ENCODE peak calls at places on chromosomes 11 and 22, in nine cellular contexts. O is NB4, H is kidney epithelial cell, I is lower lobe of right lung, F is prostate gland, Z is body of pancreas, B is AG10803, L is fibroblast of the aortic adventitia, X is cardiac muscle cell. Q is an unnamed sample.

GRCh38 chr11:34214961-34215805 is 109.8 kb downstream of the NAT10 start:
- DNase-seq in O (no peak), H (peak), I (no peak), F (no peak), Z (no peak), B (peak), L (peak), X (no peak), Q (peak)

GRCh38 chr11:34175284-34176019 is 70.0 kb downstream of the NAT10 start:
- DNase-seq in O (no peak), H (no peak), I (no peak), F (no peak), Z (no peak), B (no peak), L (no peak), X (no peak), Q (no peak)

GRCh38 chr11:72203163-72203562 is 11.2 kb downstream of the FOLR1 start:
- DNase-seq in O (no peak), H (no peak), I (no peak), F (no peak), Z (no peak), B (no peak), L (no peak), X (no peak), Q (no peak)

GRCh38 chr22:18035740-18036139 is 11.4 kb upstream of the MICAL3 start:
- DNase-seq in O (peak), H (no peak), I (peak), F (no peak), Z (peak), B (no peak), L (no peak), X (peak), Q (no peak)

GRCh38 chr22:19287889-19288288 is 3.6 kb downstream of the CLTCL1 start:
- DNase-seq in O (no peak), H (peak), I (no peak), F (no peak), Z (no peak), B (peak), L (peak), X (peak), Q (peak)

GRCh38 chr11:74090701-74091100 is 80.1 kb downstream of the C2CD3 start:
- DNase-seq in O (peak), H (no peak), I (no peak), F (no peak), Z (no peak), B (no peak), L (peak), X (peak), Q (no peak)

GRCh38 chr11:128515766-128516466 is 71.4 kb downstream of the ETS1 start:
- DNase-seq in O (no peak), H (no peak), I (no peak), F (no peak), Z (no peak), B (no peak), L (no peak), X (no peak), Q (no peak)

GRCh38 chr11:26283852-26284421 is 48.0 kb upstream of the ANO3 start:
- DNase-seq in O (no peak), H (no peak), I (no peak), F (no peak), Z (no peak), B (no peak), L (no peak), X (no peak), Q (no peak)

GRCh38 chr11:59668950-59669610 is at the start of gene PATL1:
- DNase-seq in O (peak), H (peak), I (peak), F (peak), Z (peak), B (peak), L (peak), X (peak), Q (peak)

GRCh38 chr22:38260760-38261477 is 11.9 kb downstream of the TMEM184B start:
- DNase-seq in O (no peak), H (no peak), I (no peak), F (no peak), Z (no peak), B (no peak), L (peak), X (no peak), Q (no peak)

GRCh38 chr22:43826142-43827093 is 14.3 kb upstream of the EFCAB6 start:
- DNase-seq in O (peak), H (peak), I (no peak), F (no peak), Z (peak), B (peak), L (peak), X (peak), Q (peak)

GRCh38 chr11:103625624-103625965 is 410.8 kb upstream of the DDI1 start:
- DNase-seq in O (no peak), H (no peak), I (no peak), F (no peak), Z (no peak), B (no peak), L (no peak), X (no peak), Q (no peak)

GRCh38 chr11:96309001-96309642 is 33.9 kb downstream of the MAML2 start:
- DNase-seq in O (no peak), H (peak), I (no peak), F (no peak), Z (no peak), B (peak), L (peak), X (peak), Q (peak)

GRCh38 chr11:6646631-6647281 is 8.9 kb downstream of the DCHS1 start:
- DNase-seq in O (peak), H (no peak), I (no peak), F (no peak), Z (no peak), B (peak), L (peak), X (peak), Q (peak)

GRCh38 chr11:6648505-6648904 is 7.1 kb downstream of the DCHS1 start:
- DNase-seq in O (peak), H (no peak), I (no peak), F (no peak), Z (no peak), B (no peak), L (no peak), X (no peak), Q (no peak)

GRCh38 chr11:6647282-6647679 is 8.3 kb downstream of the DCHS1 start:
- DNase-seq in O (no peak), H (no peak), I (no peak), F (no peak), Z (no peak), B (peak), L (peak), X (peak), Q (peak)

GRCh38 chr11:6647836-6648235 is 7.8 kb downstream of the DCHS1 start:
- DNase-seq in O (no peak), H (no peak), I (no peak), F (no peak), Z (no peak), B (no peak), L (no peak), X (no peak), Q (no peak)

GRCh38 chr11:6646040-6646439 is 9.6 kb downstream of the DCHS1 start:
- DNase-seq in O (peak), H (no peak), I (peak), F (no peak), Z (peak), B (peak), L (peak), X (peak), Q (peak)
- H3K4me3 ChIP-seq in O (peak), H (no peak), I (no peak), F (no peak), Z (no peak), B (peak), L (peak), X (no peak), Q (peak)

GRCh38 chr22:41050873-41051272 is 41.5 kb upstream of the EP300 start:
- DNase-seq in O (no peak), H (no peak), I (no peak), F (no peak), Z (no peak), B (peak), L (peak), X (no peak), Q (no peak)
- TF ChIP-seq CTCF in O (no peak), H (no peak), I (no peak), F (no peak), Z (no peak), B (peak), L (no peak), X (no peak), Q (peak)

GRCh38 chr11:64449381-64450167 is 90.6 kb downstream of the RPS6KA4 start:
- DNase-seq in O (peak), H (no peak), I (peak), F (peak), Z (peak), B (peak), L (peak), X (peak), Q (peak)
- H3K4me3 ChIP-seq in O (no peak), H (no peak), I (peak), F (peak), Z (peak), B (no peak), L (no peak), X (no peak), Q (no peak)

GRCh38 chr11:77066229-77067023 is at the start of gene CAPN5:
- DNase-seq in O (peak), H (peak), I (peak), F (peak), Z (peak), B (peak), L (peak), X (peak), Q (peak)
- TF ChIP-seq CTCF in O (peak), H (peak), I (peak), F (peak), Z (no peak), B (peak), L (peak), X (peak), Q (peak)

DNA sequence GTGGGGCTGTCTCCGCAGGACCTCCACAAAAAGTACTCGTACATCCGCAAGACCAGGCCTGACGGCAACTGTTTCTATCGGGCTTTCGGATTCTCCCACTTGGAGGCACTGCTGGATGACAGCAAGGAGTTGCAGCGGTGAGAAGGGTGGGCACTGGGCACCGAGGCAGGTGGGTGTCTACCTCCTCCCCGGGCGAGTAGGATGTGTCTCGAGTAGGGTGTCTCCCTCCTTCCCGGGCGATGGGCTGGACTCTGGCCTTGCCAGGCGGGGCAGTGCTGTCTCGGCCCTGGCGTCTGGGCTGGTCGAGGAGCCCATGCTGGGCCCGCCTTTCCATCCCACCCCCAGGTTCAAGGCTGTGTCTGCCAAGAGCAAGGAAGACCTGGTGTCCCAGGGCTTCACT is 10.3 kb downstream of the OTUB1 start:
- DNase-seq in O (no peak), H (no peak), I (no peak), F (no peak), Z (no peak), B (no peak), L (no peak), X (no peak), Q (no peak)
- H3K4me3 ChIP-seq in O (no peak), H (no peak), I (no peak), F (no peak), Z (no peak), B (no peak), L (no peak), X (no peak), Q (no peak)

DNA sequence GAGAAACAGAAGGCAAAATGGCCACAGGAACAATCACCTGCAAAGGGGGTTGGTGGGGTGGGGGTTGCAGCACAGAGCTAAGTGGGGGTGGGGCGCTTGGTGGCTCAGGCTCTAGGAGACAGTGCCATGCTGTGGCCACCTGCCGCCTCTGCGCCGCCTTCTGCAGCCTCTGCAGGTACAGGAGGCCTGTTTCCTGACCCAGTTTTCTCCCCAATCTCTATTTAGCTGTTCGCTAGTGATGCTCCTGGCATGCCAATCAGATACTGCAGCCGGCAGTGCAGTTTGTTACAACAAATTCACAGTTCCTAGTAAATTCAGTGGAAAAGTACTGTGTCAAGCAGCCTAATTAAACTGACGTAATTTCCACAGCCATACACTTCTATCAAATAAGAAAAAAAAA is 106.4 kb downstream of the SERGEF start:
- DNase-seq in O (peak), H (no peak), I (peak), F (no peak), Z (no peak), B (no peak), L (no peak), X (no peak), Q (no peak)
- TF ChIP-seq CTCF in O (no peak), H (peak), I (peak), F (no peak), Z (no peak), B (peak), L (peak), X (no peak), Q (no peak)

DNA sequence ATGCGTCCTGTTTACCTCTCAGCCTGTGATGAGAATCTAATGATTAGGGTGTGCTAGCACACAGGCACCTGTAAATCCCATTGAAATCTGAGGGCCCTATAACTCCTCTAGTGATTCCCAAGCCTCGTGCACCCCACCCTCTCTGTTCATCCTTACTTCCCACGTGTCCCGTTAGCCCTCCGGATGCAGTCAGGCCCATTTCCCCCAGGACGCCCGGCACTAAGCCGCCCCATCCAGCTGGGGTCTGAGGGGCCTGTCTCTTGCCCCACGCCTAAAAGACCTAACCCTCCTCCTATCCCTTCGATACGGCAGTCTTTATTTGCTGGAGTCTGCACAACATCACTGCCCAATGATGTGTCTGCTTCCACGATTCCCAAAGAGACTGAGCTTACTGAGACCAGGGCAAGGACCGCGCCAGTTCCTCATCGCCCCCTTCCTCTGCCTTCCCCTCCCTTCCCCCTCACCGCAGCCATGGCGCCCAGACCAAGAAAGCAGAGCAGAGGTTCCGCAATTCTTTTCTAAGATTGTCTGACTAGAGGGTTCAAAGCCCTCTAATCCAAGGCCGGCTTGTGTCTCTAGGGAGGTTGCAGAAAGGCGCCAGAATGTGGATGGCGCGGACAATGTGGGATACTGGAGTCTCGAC is 1.0 kb upstream of the FADS2 start:
- DNase-seq in O (peak), H (no peak), I (peak), F (no peak), Z (peak), B (no peak), L (no peak), X (no peak), Q (no peak)
- H3K4me3 ChIP-seq in O (peak), H (peak), I (peak), F (peak), Z (no peak), B (peak), L (peak), X (peak), Q (peak)

GRCh38 chr11:133966924-133967598 is 10.3 kb upstream of the IGSF9B start:
- DNase-seq in O (peak), H (no peak), I (no peak), F (no peak), Z (peak), B (no peak), L (no peak), X (peak), Q (no peak)
- TF ChIP-seq CTCF in O (peak), H (peak), I (peak), F (no peak), Z (peak), B (peak), L (peak), X (peak), Q (peak)

GRCh38 chr11:65868076-65868667 is 4.4 kb downstream of the EFEMP2 start:
- DNase-seq in O (peak), H (no peak), I (peak), F (no peak), Z (no peak), B (no peak), L (no peak), X (no peak), Q (no peak)
- H3K4me3 ChIP-seq in O (no peak), H (no peak), I (no peak), F (no peak), Z (no peak), B (no peak), L (no peak), X (no peak), Q (no peak)

GRCh38 chr11:105579111-105579510 is 30.8 kb upstream of the GRIA4 start:
- DNase-seq in O (no peak), H (no peak), I (no peak), F (no peak), Z (no peak), B (no peak), L (no peak), X (no peak), Q (no peak)

GRCh38 chr11:105573091-105573490 is 36.8 kb upstream of the GRIA4 start:
- DNase-seq in O (no peak), H (no peak), I (no peak), F (no peak), Z (no peak), B (no peak), L (no peak), X (peak), Q (no peak)

GRCh38 chr11:105582497-105582896 is 27.4 kb upstream of the GRIA4 start:
- DNase-seq in O (no peak), H (no peak), I (no peak), F (no peak), Z (no peak), B (no peak), L (no peak), X (no peak), Q (peak)

DNA sequence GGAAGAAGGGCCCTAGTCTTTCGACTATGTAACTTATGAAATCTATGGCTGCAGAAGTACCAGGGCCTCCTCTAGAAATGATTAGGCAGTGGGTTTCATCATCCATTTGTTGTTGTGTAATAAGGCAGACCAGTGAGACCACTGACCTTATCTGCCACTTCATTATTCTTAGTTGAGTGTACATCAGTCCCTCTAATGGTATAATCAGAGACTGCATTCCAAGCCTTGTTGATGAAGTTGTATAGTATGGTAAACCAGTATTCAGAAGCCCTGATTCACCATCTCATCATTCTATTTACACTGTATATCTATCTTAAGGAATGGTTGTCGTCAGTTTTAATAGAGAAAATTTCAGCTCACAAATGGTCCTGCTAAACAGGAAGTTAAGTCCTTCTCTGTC is 32.2 kb upstream of the GRIA4 start:
- DNase-seq in O (peak), H (no peak), I (no peak), F (no peak), Z (no peak), B (no peak), L (peak), X (peak), Q (no peak)
- TF ChIP-seq CTCF in O (no peak), H (no peak), I (no peak), F (no peak), Z (no peak), B (no peak), L (no peak), X (peak), Q (no peak)

Q was measured in foreskin fibroblast.